ENCODE peak calls at places on chromosomes 11 and 22, in ten cellular contexts. One of them, this sample, is unnamed.

GRCh38 chr11:34570584-34570983 is 50.3 kb upstream of the EHF start:
- DNase-seq in HTR-8/SVneo: no peak
- DNase-seq in pulmonary artery endothelial cell: no peak
- DNase-seq in NCI-H2029: peak; percentile 17
- DNase-seq in pancreas: no peak
- DNase-seq in NCI-H1417: no peak
- DNase-seq in myocyte: peak; percentile 86
- DNase-seq in COLO829: no peak
- DNase-seq in skeletal muscle cell: peak; percentile 9
- DNase-seq in right lobe of liver: no peak
- DNase-seq in this sample: peak; percentile 82

GRCh38 chr11:126132319-126132718 is 69.7 kb upstream of the CDON start:
- DNase-seq in pancreas: no peak
- DNase-seq in NCI-H1417: no peak
- DNase-seq in skeletal muscle cell: no peak
- DNase-seq in pulmonary artery endothelial cell: no peak
- DNase-seq in myocyte: peak; percentile 75
- DNase-seq in HTR-8/SVneo: peak; percentile 45
- DNase-seq in right lobe of liver: no peak
- DNase-seq in NCI-H2029: peak; percentile 66
- DNase-seq in COLO829: no peak
- DNase-seq in this sample: peak; percentile 55

GRCh38 chr22:48382197-48382596 is 1445.5 kb downstream of the BRD1 start:
- DNase-seq in COLO829: no peak
- DNase-seq in pancreas: no peak
- DNase-seq in pulmonary artery endothelial cell: no peak
- DNase-seq in NCI-H1417: no peak
- DNase-seq in right lobe of liver: no peak
- DNase-seq in myocyte: no peak
- DNase-seq in NCI-H2029: no peak
- DNase-seq in skeletal muscle cell: no peak
- DNase-seq in HTR-8/SVneo: no peak
- DNase-seq in this sample: no peak

GRCh38 chr11:94196363-94196762 is 67.7 kb downstream of the PANX1 start:
- DNase-seq in COLO829: no peak
- DNase-seq in myocyte: peak; percentile 66
- DNase-seq in NCI-H2029: no peak
- DNase-seq in HTR-8/SVneo: no peak
- DNase-seq in pulmonary artery endothelial cell: no peak
- DNase-seq in right lobe of liver: peak; percentile 68
- DNase-seq in skeletal muscle cell: no peak
- DNase-seq in pancreas: no peak
- DNase-seq in NCI-H1417: no peak
- DNase-seq in this sample: no peak

GRCh38 chr11:655036-655726 is 18.1 kb downstream of the DRD4 start:
- DNase-seq in pulmonary artery endothelial cell: no peak
- DNase-seq in right lobe of liver: no peak
- DNase-seq in NCI-H1417: no peak
- DNase-seq in COLO829: no peak
- DNase-seq in skeletal muscle cell: no peak
- DNase-seq in HTR-8/SVneo: no peak
- DNase-seq in myocyte: no peak
- DNase-seq in NCI-H2029: no peak
- DNase-seq in pancreas: no peak
- DNase-seq in this sample: no peak

GRCh38 chr11:17412488-17413180 is 24.2 kb upstream of the KCNJ11 start:
- DNase-seq in COLO829: no peak
- DNase-seq in NCI-H1417: peak; percentile 77
- DNase-seq in pancreas: no peak
- DNase-seq in right lobe of liver: no peak
- DNase-seq in NCI-H2029: no peak
- DNase-seq in skeletal muscle cell: no peak
- DNase-seq in pulmonary artery endothelial cell: no peak
- DNase-seq in myocyte: no peak
- DNase-seq in HTR-8/SVneo: no peak
- DNase-seq in this sample: no peak

GRCh38 chr11:61697093-61697492 is 16.9 kb downstream of the DAGLA start:
- DNase-seq in NCI-H2029: no peak
- DNase-seq in HTR-8/SVneo: peak; percentile 57
- DNase-seq in NCI-H1417: no peak
- DNase-seq in skeletal muscle cell: no peak
- DNase-seq in COLO829: no peak
- DNase-seq in pulmonary artery endothelial cell: no peak
- DNase-seq in pancreas: no peak
- DNase-seq in right lobe of liver: no peak
- DNase-seq in myocyte: peak; percentile 90
- DNase-seq in this sample: no peak

GRCh38 chr11:8698917-8699441 is 16.4 kb downstream of the RPL27A start:
- DNase-seq in myocyte: no peak
- DNase-seq in COLO829: no peak
- DNase-seq in NCI-H1417: no peak
- DNase-seq in pancreas: no peak
- DNase-seq in HTR-8/SVneo: no peak
- DNase-seq in pulmonary artery endothelial cell: no peak
- DNase-seq in NCI-H2029: no peak
- DNase-seq in skeletal muscle cell: no peak
- DNase-seq in right lobe of liver: no peak
- DNase-seq in this sample: no peak

GRCh38 chr22:44438056-44438455 is 60.0 kb downstream of the RTL6 start:
- DNase-seq in skeletal muscle cell: no peak
- DNase-seq in HTR-8/SVneo: no peak
- DNase-seq in NCI-H2029: no peak
- DNase-seq in myocyte: no peak
- DNase-seq in pulmonary artery endothelial cell: no peak
- DNase-seq in pancreas: no peak
- DNase-seq in COLO829: no peak
- DNase-seq in NCI-H1417: no peak
- DNase-seq in right lobe of liver: no peak
- DNase-seq in this sample: no peak

GRCh38 chr22:44930711-44931035 is 79.1 kb downstream of the PHF21B start:
- DNase-seq in skeletal muscle cell: no peak
- DNase-seq in myocyte: no peak
- DNase-seq in NCI-H2029: no peak
- DNase-seq in COLO829: no peak
- DNase-seq in right lobe of liver: no peak
- DNase-seq in HTR-8/SVneo: no peak
- DNase-seq in pulmonary artery endothelial cell: no peak
- DNase-seq in pancreas: no peak
- DNase-seq in NCI-H1417: no peak
- DNase-seq in this sample: no peak

GRCh38 chr11:111444040-111444439 is 65.0 kb upstream of the POU2AF1 start:
- DNase-seq in pulmonary artery endothelial cell: no peak
- DNase-seq in NCI-H2029: no peak
- DNase-seq in skeletal muscle cell: no peak
- DNase-seq in NCI-H1417: peak; percentile 65
- DNase-seq in right lobe of liver: no peak
- DNase-seq in myocyte: no peak
- DNase-seq in pancreas: no peak
- DNase-seq in COLO829: no peak
- DNase-seq in HTR-8/SVneo: no peak
- DNase-seq in this sample: no peak

GRCh38 chr11:78344114-78344513 is 73.5 kb downstream of the GAB2 start:
- DNase-seq in COLO829: no peak
- DNase-seq in skeletal muscle cell: no peak
- DNase-seq in pancreas: no peak
- DNase-seq in NCI-H2029: no peak
- DNase-seq in HTR-8/SVneo: no peak
- DNase-seq in NCI-H1417: peak; percentile 44
- DNase-seq in right lobe of liver: no peak
- DNase-seq in myocyte: no peak
- DNase-seq in pulmonary artery endothelial cell: no peak
- DNase-seq in this sample: no peak

GRCh38 chr22:43697894-43698293 is 114.2 kb downstream of the EFCAB6 start:
- DNase-seq in NCI-H2029: no peak
- DNase-seq in right lobe of liver: no peak
- DNase-seq in pulmonary artery endothelial cell: no peak
- DNase-seq in pancreas: no peak
- DNase-seq in COLO829: no peak
- DNase-seq in myocyte: no peak
- DNase-seq in HTR-8/SVneo: no peak
- DNase-seq in NCI-H1417: no peak
- DNase-seq in skeletal muscle cell: no peak
- DNase-seq in this sample: no peak

GRCh38 chr22:19718255-19719054 is 4.2 kb downstream of the SEPTIN5 start:
- DNase-seq in HTR-8/SVneo: no peak
- DNase-seq in right lobe of liver: no peak
- DNase-seq in NCI-H2029: no peak
- DNase-seq in NCI-H1417: peak; percentile 50
- DNase-seq in pancreas: peak; percentile 76
- DNase-seq in myocyte: no peak
- DNase-seq in COLO829: no peak
- DNase-seq in pulmonary artery endothelial cell: no peak
- DNase-seq in skeletal muscle cell: no peak
- DNase-seq in this sample: no peak

GRCh38 chr22:31148953-31149627 is 8.8 kb upstream of the PLA2G3 start:
- DNase-seq in skeletal muscle cell: peak; percentile 43
- DNase-seq in NCI-H1417: peak; percentile 71
- DNase-seq in myocyte: peak; percentile 81
- DNase-seq in pancreas: peak; percentile 84
- DNase-seq in NCI-H2029: peak; percentile 23
- DNase-seq in pulmonary artery endothelial cell: peak; percentile 72
- DNase-seq in COLO829: peak; percentile 90
- DNase-seq in right lobe of liver: peak; percentile 55
- DNase-seq in HTR-8/SVneo: peak; percentile 83
- DNase-seq in this sample: peak; percentile 59

GRCh38 chr11:117296881-117297280 is 5.7 kb downstream of the BACE1-AS start:
- DNase-seq in skeletal muscle cell: no peak
- DNase-seq in HTR-8/SVneo: no peak
- DNase-seq in COLO829: no peak
- DNase-seq in pulmonary artery endothelial cell: no peak
- DNase-seq in right lobe of liver: no peak
- DNase-seq in pancreas: no peak
- DNase-seq in myocyte: no peak
- DNase-seq in NCI-H2029: no peak
- DNase-seq in NCI-H1417: no peak
- DNase-seq in this sample: no peak

GRCh38 chr11:43892851-43893250 is 12.2 kb downstream of the ALKBH3 start:
- DNase-seq in NCI-H1417: no peak
- DNase-seq in pulmonary artery endothelial cell: no peak
- DNase-seq in HTR-8/SVneo: no peak
- DNase-seq in COLO829: no peak
- DNase-seq in NCI-H2029: no peak
- DNase-seq in skeletal muscle cell: no peak
- DNase-seq in pancreas: no peak
- DNase-seq in right lobe of liver: no peak
- DNase-seq in myocyte: no peak
- DNase-seq in this sample: no peak

GRCh38 chr11:27716850-27717249 is 16.6 kb upstream of the BDNF start:
- DNase-seq in pulmonary artery endothelial cell: no peak
- DNase-seq in skeletal muscle cell: no peak
- DNase-seq in NCI-H1417: peak; percentile 11
- DNase-seq in right lobe of liver: no peak
- DNase-seq in myocyte: peak; percentile 36
- DNase-seq in HTR-8/SVneo: no peak
- DNase-seq in NCI-H2029: no peak
- DNase-seq in pancreas: no peak
- DNase-seq in COLO829: no peak
- DNase-seq in this sample: no peak

GRCh38 chr11:19512621-19513020 is 200.0 kb upstream of the NAV2 start:
- DNase-seq in NCI-H1417: no peak
- DNase-seq in myocyte: no peak
- DNase-seq in skeletal muscle cell: no peak
- DNase-seq in right lobe of liver: no peak
- DNase-seq in COLO829: no peak
- DNase-seq in pancreas: no peak
- DNase-seq in HTR-8/SVneo: no peak
- DNase-seq in NCI-H2029: no peak
- DNase-seq in pulmonary artery endothelial cell: no peak
- DNase-seq in this sample: no peak

GRCh38 chr11:44609028-44609782 is 43.7 kb downstream of the CD82 start:
- DNase-seq in skeletal muscle cell: no peak
- DNase-seq in NCI-H1417: no peak
- DNase-seq in pancreas: no peak
- DNase-seq in COLO829: no peak
- DNase-seq in HTR-8/SVneo: no peak
- DNase-seq in pulmonary artery endothelial cell: no peak
- DNase-seq in myocyte: no peak
- DNase-seq in NCI-H2029: no peak
- DNase-seq in right lobe of liver: no peak
- DNase-seq in this sample: no peak